ENCODE peak calls at places on chromosomes 12 and 14, in seven cellular contexts. C is epithelial cell of proximal tubule, O is GM06990, S is Peyer's patch, G is left ventricle myocardium superior, H is ELF-1, A is OCI-LY7. Q is an unnamed sample.

GRCh38 chr14:85528882-85529585 is 910 bp upstream of the FLRT2 start:
- DNase-seq in O (no peak), C (no peak), G (no peak), A (no peak), H (peak), S (no peak), Q (no peak)

GRCh38 chr14:101707285-101707842 is 54.1 kb upstream of the PPP2R5C start:
- DNase-seq in C (peak), O (peak), G (no peak), A (peak), S (peak), H (peak), Q (peak)

GRCh38 chr14:73787760-73788508 is 63.7 kb upstream of the PTGR2 start:
- DNase-seq in G (no peak), C (no peak), O (no peak), H (no peak), S (no peak), A (peak), Q (peak)

GRCh38 chr14:22866874-22867273 is 4.7 kb upstream of the LRP10 start:
- DNase-seq in A (no peak), O (no peak), H (no peak), C (no peak), S (no peak), G (no peak), Q (no peak)

GRCh38 chr12:32016680-32017482 is 57.7 kb downstream of the RESF1 start:
- DNase-seq in A (no peak), H (no peak), G (no peak), O (no peak), S (no peak), C (no peak), Q (no peak)

GRCh38 chr12:58966939-58967338 is 46.6 kb upstream of the LRIG3 start:
- DNase-seq in H (no peak), C (no peak), G (no peak), S (no peak), O (no peak), A (no peak), Q (no peak)

GRCh38 chr12:107308310-107308709 is 215.0 kb upstream of the CRY1 start:
- DNase-seq in G (no peak), A (no peak), C (no peak), H (no peak), O (no peak), S (no peak), Q (no peak)

GRCh38 chr12:80142640-80143039 is 43.3 kb downstream of the OTOGL start:
- DNase-seq in A (no peak), G (no peak), O (no peak), C (no peak), S (no peak), H (no peak), Q (no peak)

GRCh38 chr12:114691810-114692557 is 8.0 kb upstream of the TBX3 start:
- DNase-seq in G (no peak), A (no peak), O (no peak), H (peak), S (no peak), C (no peak), Q (no peak)

GRCh38 chr14:55599250-55599879 is 19.4 kb downstream of the KTN1 start:
- DNase-seq in H (no peak), C (no peak), S (peak), O (no peak), G (peak), A (no peak), Q (no peak)

GRCh38 chr12:52756281-52756960 is 20.7 kb downstream of the KRT76 start:
- DNase-seq in A (no peak), S (no peak), G (no peak), H (no peak), C (no peak), O (no peak), Q (no peak)

GRCh38 chr12:18462437-18462836 is 201.1 kb downstream of the PIK3C2G start:
- DNase-seq in H (no peak), C (no peak), G (no peak), O (no peak), S (no peak), A (no peak), Q (no peak)

GRCh38 chr14:88746042-88746441 is 46.7 kb downstream of the EML5 start:
- DNase-seq in A (no peak), S (no peak), G (no peak), O (no peak), C (no peak), H (no peak), Q (no peak)

GRCh38 chr14:58746261-58746660 is 108.5 kb downstream of the DACT1 start:
- DNase-seq in O (no peak), S (peak), G (no peak), C (peak), H (no peak), A (no peak), Q (no peak)

GRCh38 chr12:19893514-19893913 is 454.2 kb downstream of the AEBP2 start:
- DNase-seq in H (no peak), O (no peak), C (peak), A (no peak), G (no peak), S (no peak), Q (no peak)

GRCh38 chr12:122951406-122951805 is 14.9 kb downstream of the ABCB9 start:
- DNase-seq in S (peak), O (no peak), A (no peak), G (no peak), H (no peak), C (no peak), Q (no peak)

GRCh38 chr14:63551338-63551737 is 8.2 kb upstream of the PPP2R5E start:
- DNase-seq in O (no peak), A (no peak), C (no peak), G (no peak), S (no peak), H (no peak), Q (no peak)

Q was measured in CD4-positive, alpha-beta memory T cell.